ENCODE peak calls at places on chromosomes 2 and 18, in eight cellular contexts. D is chondrocyte, O is body of pancreas, Y is brain microvascular endothelial cell, B is GM12878, L is IMR-90, G is cardiac fibroblast, E is left ventricle myocardium inferior. T is an unnamed sample.

GRCh38 chr18:42614619-42615293 is 500.7 kb downstream of the RIT2 start:
- DNase-seq in D (no peak), O (no peak), Y (peak; percentile 82), B (no peak), L (no peak), G (peak; percentile 80), E (peak; percentile 17), T (no peak)

GRCh38 chr18:33210575-33211189 is 229.8 kb downstream of the CCDC178 start:
- DNase-seq in D (no peak), O (no peak), Y (peak; percentile 20), B (no peak), L (peak; percentile 22), G (peak; percentile 51), E (no peak), T (no peak)

GRCh38 chr2:64837925-64838641 is 151.1 kb upstream of the SLC1A4 start:
- DNase-seq in D (no peak), O (no peak), Y (no peak), B (no peak), L (no peak), G (peak; percentile 50), E (peak; percentile 22), T (no peak)

GRCh38 chr2:6526093-6526824 is 339.4 kb downstream of the CMPK2 start:
- DNase-seq in D (no peak), O (peak; percentile 48), Y (no peak), B (peak; percentile 9), L (no peak), G (no peak), E (no peak), T (no peak)

GRCh38 chr2:776038-776437 is 98.8 kb upstream of the TMEM18 start:
- DNase-seq in D (no peak), O (no peak), Y (no peak), B (no peak), L (no peak), G (no peak), E (no peak), T (no peak)

GRCh38 chr2:219650426-219651248 is 23.2 kb downstream of the SLC4A3 start:
- DNase-seq in D (no peak), O (no peak), Y (no peak), B (no peak), L (no peak), G (no peak), E (no peak), T (no peak)

GRCh38 chr2:118223487-118224136 is 135.3 kb downstream of the INSIG2 start:
- DNase-seq in D (no peak), O (no peak), Y (no peak), B (no peak), L (no peak), G (no peak), E (no peak), T (no peak)

GRCh38 chr2:196516541-196516940 is 123.0 kb upstream of the CCDC150 start:
- DNase-seq in D (no peak), O (no peak), Y (no peak), B (no peak), L (no peak), G (peak; percentile 18), E (no peak), T (peak; percentile 16)

GRCh38 chr2:26767129-26767528 is 3.0 kb downstream of the SLC35F6 start:
- DNase-seq in D (no peak), O (no peak), Y (no peak), B (no peak), L (no peak), G (no peak), E (no peak), T (no peak)

GRCh38 chr2:143514413-143514812 is 385.2 kb downstream of the ARHGAP15 start:
- DNase-seq in D (no peak), O (no peak), Y (no peak), B (no peak), L (peak; percentile 3), G (peak; percentile 66), E (no peak), T (no peak)

GRCh38 chr2:96913398-96914202 is 43.7 kb upstream of the SEMA4C start:
- DNase-seq in D (no peak), O (no peak), Y (no peak), B (no peak), L (no peak), G (no peak), E (no peak), T (no peak)

GRCh38 chr2:67487993-67488392 is 90.9 kb downstream of the ETAA1 start:
- DNase-seq in D (no peak), O (no peak), Y (no peak), B (no peak), L (no peak), G (no peak), E (peak; percentile 28), T (no peak)

GRCh38 chr2:156340818-156341481 is 8.4 kb upstream of the NR4A2 start:
- DNase-seq in D (no peak), O (no peak), Y (no peak), B (no peak), L (peak; percentile 55), G (no peak), E (no peak), T (no peak)

GRCh38 chr2:226793615-226794014 is 6.0 kb downstream of the IRS1 start:
- DNase-seq in D (no peak), O (no peak), Y (no peak), B (no peak), L (peak; percentile 18), G (peak; percentile 55), E (no peak), T (no peak)

GRCh38 chr18:11002277-11002676 is 147.1 kb downstream of the PIEZO2 start:
- DNase-seq in D (no peak), O (no peak), Y (no peak), B (no peak), L (no peak), G (no peak), E (no peak), T (no peak)

GRCh38 chr2:64831134-64831976 is 157.8 kb upstream of the SLC1A4 start:
- DNase-seq in D (peak; percentile 94), O (peak; percentile 84), Y (peak; percentile 95), B (peak; percentile 71), L (peak; percentile 89), G (peak; percentile 98), E (peak; percentile 82), T (peak; percentile 83)

GRCh38 chr2:164933751-164934189 is 21.6 kb downstream of the SLC38A11 start:
- DNase-seq in D (no peak), O (no peak), Y (no peak), B (no peak), L (no peak), G (no peak), E (no peak), T (no peak)

GRCh38 chr2:110818767-110819481 is 86.6 kb downstream of the ACOXL start:
- DNase-seq in D (no peak), O (no peak), Y (no peak), B (no peak), L (no peak), G (peak; percentile 5), E (no peak), T (no peak)
- TF ChIP-seq CTCF in D (peak; percentile 41), O (no peak), Y (peak; percentile 30), B (peak; percentile 5), L (no peak), G (peak; percentile 20), E (no peak), T (no peak)

DNA sequence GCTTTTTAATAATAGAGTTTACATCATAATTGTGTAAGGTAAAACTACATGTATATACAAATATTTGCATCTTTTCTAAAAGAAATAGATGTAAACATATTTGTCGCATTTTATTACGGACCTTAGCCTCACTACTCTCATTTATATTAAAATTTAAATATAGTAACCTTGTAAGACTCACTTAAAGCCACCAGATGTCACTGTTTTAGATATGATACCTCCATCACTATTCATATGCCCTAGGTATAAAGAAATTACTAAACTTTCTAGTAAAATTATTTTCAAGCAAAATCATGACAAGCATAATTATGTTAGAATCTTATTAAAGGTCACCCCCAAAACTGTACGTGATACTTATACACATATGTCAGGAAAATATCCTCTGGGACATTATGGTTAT is 674.3 kb upstream of the REG3G start:
- DNase-seq in D (no peak), O (no peak), Y (no peak), B (no peak), L (no peak), G (peak; percentile 7), E (no peak), T (no peak)
- TF ChIP-seq CTCF in D (peak; percentile 80), O (peak; percentile 26), Y (no peak), B (no peak), L (no peak), G (no peak), E (no peak), T (no peak)

GRCh38 chr2:111069722-111070121 is 51.0 kb upstream of the BCL2L11 start:
- DNase-seq in D (no peak), O (no peak), Y (no peak), B (no peak), L (no peak), G (no peak), E (no peak), T (no peak)
- TF ChIP-seq CTCF in D (no peak), O (no peak), Y (peak; percentile 39), B (peak; percentile 11), L (no peak), G (no peak), E (no peak), T (no peak)

GRCh38 chr2:16615246-16615645 is 50.4 kb downstream of the CYRIA start:
- DNase-seq in D (no peak), O (no peak), Y (no peak), B (no peak), L (no peak), G (no peak), E (no peak), T (no peak)

GRCh38 chr2:16613475-16613874 is 52.2 kb downstream of the CYRIA start:
- DNase-seq in D (no peak), O (no peak), Y (no peak), B (no peak), L (no peak), G (peak; percentile 49), E (no peak), T (no peak)

GRCh38 chr2:16617282-16618266 is 48.1 kb downstream of the CYRIA start:
- DNase-seq in D (no peak), O (peak; percentile 29), Y (peak; percentile 31), B (no peak), L (peak; percentile 56), G (peak; percentile 68), E (no peak), T (no peak)

GRCh38 chr2:16614314-16614860 is 51.2 kb downstream of the CYRIA start:
- DNase-seq in D (no peak), O (no peak), Y (peak; percentile 57), B (no peak), L (peak; percentile 55), G (peak; percentile 29), E (no peak), T (no peak)

DNA sequence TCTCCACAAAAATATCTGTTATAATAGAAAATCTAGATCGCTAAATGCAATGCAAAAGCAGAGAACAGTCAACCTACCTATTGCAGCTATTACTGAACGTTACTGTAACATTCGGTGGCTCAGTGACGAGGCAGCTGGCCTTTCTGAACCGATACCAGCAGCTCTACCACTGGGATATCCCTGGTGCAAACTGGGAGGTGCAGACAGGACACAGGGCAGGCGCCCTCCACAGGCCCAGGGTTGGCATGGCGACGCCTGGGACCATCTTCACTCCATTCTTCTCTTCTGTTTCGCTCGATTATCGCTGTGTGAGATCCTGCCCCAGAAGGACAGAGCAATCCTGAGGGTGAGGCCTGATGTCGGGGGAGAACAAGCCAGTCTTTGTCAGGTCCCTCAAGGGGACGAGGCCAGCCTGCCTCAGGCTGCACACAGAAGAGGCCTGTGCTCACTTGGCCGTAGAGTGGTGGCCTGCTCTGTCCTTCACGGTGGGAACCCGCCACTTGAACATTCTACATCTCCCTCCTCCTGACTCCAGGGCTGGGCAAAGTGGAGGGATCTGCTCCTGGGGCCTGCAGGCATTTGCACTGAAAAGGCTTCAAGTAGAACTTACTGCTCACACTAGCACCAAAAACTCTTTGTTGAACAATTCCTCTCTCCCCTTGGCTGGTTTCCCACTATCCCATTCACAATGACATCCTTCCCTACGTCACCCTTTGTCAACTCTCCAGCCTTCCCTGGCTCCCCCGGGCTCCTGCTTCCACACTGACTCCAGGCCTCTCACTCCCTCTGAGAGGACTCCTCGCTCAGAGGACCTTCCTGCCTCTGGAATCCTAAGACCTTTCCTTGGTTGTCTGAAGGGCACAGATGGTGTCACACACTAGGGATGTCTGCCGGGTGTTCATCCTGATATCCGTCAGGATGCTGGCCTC is 49.7 kb downstream of the CYRIA start:
- DNase-seq in D (no peak), O (no peak), Y (no peak), B (no peak), L (no peak), G (peak; percentile 28), E (peak; percentile 50), T (no peak)
- TF ChIP-seq CTCF in D (no peak), O (no peak), Y (peak; percentile 27), B (no peak), L (no peak), G (no peak), E (no peak), T (no peak)